ENCODE peak calls at places on chromosomes 11 and 22, in six cellular contexts. Y, V, T, K, D and H are unnamed samples.
A peak's percentile ranks its signal among the peaks of the same experiment; 100 is the strongest.

GRCh38 chr11:114026355-114026754 is 33.2 kb upstream of the ZBTB16 start:
- DNase-seq in Y (no peak), V (no peak), T (peak; percentile 37), K (no peak), D (no peak), H (no peak)

GRCh38 chr22:45516923-45517675 is 14.4 kb downstream of the FBLN1 start:
- DNase-seq in Y (no peak), V (no peak), T (peak; percentile 68), K (no peak), D (no peak), H (no peak)

GRCh38 chr11:19763315-19763714 is 50.7 kb downstream of the NAV2 start:
- DNase-seq in Y (no peak), V (no peak), T (no peak), K (no peak), D (no peak), H (peak; percentile 62)

GRCh38 chr11:43687120-43687791 is 6.7 kb downstream of the HSD17B12 start:
- DNase-seq in Y (no peak), V (no peak), T (peak; percentile 63), K (peak; percentile 56), D (peak; percentile 68), H (peak; percentile 77)

GRCh38 chr11:125223901-125224331 is 59.4 kb downstream of the PKNOX2 start:
- DNase-seq in Y (no peak), V (no peak), T (no peak), K (no peak), D (no peak), H (no peak)

GRCh38 chr22:35367331-35367886 is 13.5 kb upstream of the HMOX1 start:
- DNase-seq in Y (no peak), V (no peak), T (no peak), K (no peak), D (no peak), H (no peak)

GRCh38 chr11:58629857-58630256 is 7.4 kb downstream of the CNTF start:
- DNase-seq in Y (no peak), V (peak; percentile 32), T (peak; percentile 76), K (no peak), D (no peak), H (no peak)

GRCh38 chr11:8331767-8332166 is 68.1 kb upstream of the LMO1 start:
- DNase-seq in Y (no peak), V (no peak), T (no peak), K (no peak), D (no peak), H (no peak)

GRCh38 chr11:62600367-62601113 is 1.1 kb downstream of the MTA2 start:
- DNase-seq in Y (no peak), V (no peak), T (no peak), K (no peak), D (no peak), H (no peak)

GRCh38 chr22:42127606-42128005 is 3.0 kb downstream of the CYP2D6 start:
- DNase-seq in Y (no peak), V (no peak), T (no peak), K (no peak), D (no peak), H (no peak)

GRCh38 chr22:17842386-17842785 is 68.1 kb upstream of the BID start:
- DNase-seq in Y (no peak), V (no peak), T (no peak), K (peak; percentile 84), D (no peak), H (no peak)

GRCh38 chr22:50731811-50732624 is 6.0 kb upstream of the ACR start:
- DNase-seq in Y (no peak), V (peak; percentile 36), T (peak; percentile 44), K (peak; percentile 57), D (peak; percentile 55), H (no peak)

GRCh38 chr11:34621876-34622275 is 983 bp downstream of the EHF start:
- DNase-seq in Y (no peak), V (no peak), T (peak; percentile 7), K (no peak), D (no peak), H (no peak)

GRCh38 chr11:46920709-46921108 is 2.4 kb upstream of the LRP4 start:
- DNase-seq in Y (no peak), V (no peak), T (peak; percentile 100), K (no peak), D (no peak), H (peak; percentile 77)

GRCh38 chr11:87368876-87369480 is 331.2 kb downstream of the TMEM135 start:
- DNase-seq in Y (no peak), V (no peak), T (no peak), K (no peak), D (no peak), H (no peak)

GRCh38 chr11:117747892-117748291 is 49.1 kb downstream of the DSCAML1 start:
- DNase-seq in Y (no peak), V (no peak), T (no peak), K (no peak), D (no peak), H (no peak)

GRCh38 chr11:34266090-34266912 is 91.5 kb downstream of the ABTB2 start:
- DNase-seq in Y (no peak), V (no peak), T (peak; percentile 96), K (no peak), D (peak; percentile 48), H (no peak)

GRCh38 chr11:65479184-65480145 is 19.4 kb upstream of the MALAT1 start:
- DNase-seq in Y (no peak), V (no peak), T (peak; percentile 98), K (peak; percentile 77), D (peak; percentile 67), H (peak; percentile 91)

GRCh38 chr22:27978317-27978716 is 59.3 kb upstream of the PITPNB start:
- DNase-seq in Y (no peak), V (no peak), T (no peak), K (no peak), D (no peak), H (no peak)

GRCh38 chr22:29726512-29727247 is 6.9 kb downstream of the CABP7 start:
- DNase-seq in Y (no peak), V (no peak), T (peak; percentile 29), K (no peak), D (no peak), H (no peak)

GRCh38 chr11:62439785-62440602 is 21.2 kb downstream of the SCGB1A1 start:
- DNase-seq in Y (no peak), V (no peak), T (peak; percentile 75), K (no peak), D (no peak), H (peak; percentile 82)

GRCh38 chr11:73645972-73646631 is at the start of gene PLEKHB1:
- DNase-seq in Y (no peak), V (no peak), T (peak; percentile 44), K (no peak), D (no peak), H (no peak)

GRCh38 chr11:117183724-117184349 is 5.3 kb downstream of the SIDT2 start:
- DNase-seq in Y (no peak), V (no peak), T (no peak), K (peak; percentile 35), D (no peak), H (peak; percentile 63)